ENCODE peak calls at places on chromosomes 5 and 9, in seven cellular contexts. O is nucleus accumbens; Y is NAMALWA; Z is A172; D is neural crest cell; C is activated CD8-positive, alpha-beta memory T cell treated with anti-CD3 and anti-CD28 coated beads, Interleukin-2, amount 50 U/mL, for 48 hours; G is fibroblast of pulmonary artery. K is an unnamed sample.

GRCh38 chr9:105027082-105027481 is 99.1 kb upstream of the ABCA1 start:
- DNase-seq in D (no peak), C (no peak), Y (no peak), G (no peak), O (no peak), Z (no peak), K (no peak)

GRCh38 chr5:148966348-148966747 is 96.5 kb downstream of the SH3TC2 start:
- DNase-seq in O (no peak), G (no peak), D (no peak), Z (no peak), Y (no peak), C (no peak), K (no peak)

GRCh38 chr5:95959051-95959963 is 2.3 kb downstream of the ELL2 start:
- DNase-seq in C (no peak), Z (peak; percentile 21), G (peak; percentile 35), D (no peak), Y (peak; percentile 19), O (no peak), K (no peak)

GRCh38 chr5:62093981-62094380 is 212.0 kb upstream of the KIF2A start:
- DNase-seq in Z (peak; percentile 35), G (peak; percentile 25), C (no peak), Y (no peak), O (peak; percentile 1), D (peak; percentile 40), K (no peak)

GRCh38 chr5:31916327-31916726 is 257.8 kb downstream of the GOLPH3 start:
- DNase-seq in G (no peak), D (no peak), O (no peak), C (no peak), Y (no peak), Z (no peak), K (no peak)

GRCh38 chr5:71839049-71839834 is 120.2 kb downstream of the CARTPT start:
- DNase-seq in Z (no peak), G (no peak), C (no peak), D (no peak), O (no peak), Y (no peak), K (no peak)

GRCh38 chr5:1511651-1512540 is 11.9 kb downstream of the LPCAT1 start:
- DNase-seq in O (no peak), D (no peak), Z (peak; percentile 53), C (no peak), Y (peak; percentile 56), G (peak; percentile 35), K (peak; percentile 11)

GRCh38 chr5:157913575-157913974 is 54.6 kb upstream of the CLINT1 start:
- DNase-seq in Z (no peak), Y (no peak), O (no peak), D (no peak), G (no peak), C (no peak), K (no peak)

GRCh38 chr9:6525326-6526040 is 112.5 kb downstream of the UHRF2 start:
- DNase-seq in O (no peak), Z (no peak), G (peak; percentile 10), Y (no peak), D (no peak), C (no peak), K (no peak)

GRCh38 chr9:89185980-89186379 is 7.4 kb upstream of the SHC3 start:
- DNase-seq in D (peak; percentile 42), G (peak; percentile 57), Y (no peak), C (no peak), O (no peak), Z (peak; percentile 40), K (no peak)

GRCh38 chr9:127034691-127035090 is 87.7 kb downstream of the ANGPTL2 start:
- DNase-seq in C (no peak), D (no peak), G (no peak), Z (no peak), Y (no peak), O (no peak), K (no peak)

GRCh38 chr5:14410942-14411258 is 170.7 kb upstream of the OTULINL start:
- DNase-seq in Z (no peak), G (no peak), C (no peak), O (no peak), D (no peak), Y (no peak), K (peak; percentile 35)

GRCh38 chr5:1882337-1883119 is at the start of gene IRX4:
- DNase-seq in Z (no peak), C (peak; percentile 59), Y (no peak), D (no peak), O (no peak), G (peak; percentile 15), K (no peak)

GRCh38 chr9:130034570-130034969 is 8.4 kb downstream of the FNBP1 start:
- DNase-seq in Z (no peak), O (no peak), Y (no peak), D (no peak), G (peak; percentile 72), C (no peak), K (no peak)

GRCh38 chr9:122551371-122551770 is 1.5 kb upstream of the OR1N2 start:
- DNase-seq in O (no peak), D (no peak), Z (no peak), Y (no peak), C (no peak), G (no peak), K (no peak)

GRCh38 chr5:149123211-149123610 is 18.1 kb upstream of the ABLIM3 start:
- DNase-seq in G (no peak), Y (no peak), C (no peak), O (no peak), D (no peak), Z (no peak), K (no peak)

GRCh38 chr9:94140791-94141790 is 56.8 kb downstream of the PTPDC1 start:
- DNase-seq in O (no peak), Y (no peak), G (peak; percentile 74), D (no peak), C (no peak), Z (peak; percentile 38), K (peak; percentile 46)